ENCODE peak calls at places on chromosomes 12 and 14, in eight cellular contexts. M is C1 segment of cervical spinal cord; K is HTR-8/SVneo; D is LHCN-M2; O is stimulated activated CD4-positive, alpha-beta T cell treated with anti-CD3 and anti-CD28 coated beads, Interleukin-12 subunit alpha, Interleukin-12 subunit beta, amount 100 ng/mL, for 4 hours; Q is brain microvascular endothelial cell; F is GM13976; C is HEK293T. N is an unnamed sample.
A peak's percentile ranks its signal among the peaks of the same experiment; 100 is the strongest.

GRCh38 chr12:12221560-12221959 is 45.3 kb downstream of the LRP6 start:
- DNase-seq in M (no peak), K (no peak), D (peak; percentile 22), O (no peak), Q (no peak), F (no peak), C (no peak), N (no peak)

GRCh38 chr14:96109956-96110355 is 70.8 kb downstream of the C14orf132 start:
- DNase-seq in M (no peak), K (no peak), D (no peak), O (no peak), Q (no peak), F (no peak), C (no peak), N (no peak)

GRCh38 chr12:66119870-66120241 is 10.7 kb downstream of the LLPH start:
- DNase-seq in M (no peak), K (no peak), D (no peak), O (no peak), Q (no peak), F (no peak), C (no peak), N (no peak)

GRCh38 chr12:123971770-123972447 is 722 bp downstream of the CCDC92 start:
- DNase-seq in M (peak; percentile 29), K (peak; percentile 20), D (peak; percentile 25), O (peak; percentile 15), Q (no peak), F (no peak), C (peak; percentile 32), N (peak; percentile 58)

GRCh38 chr14:38791862-38792261 is 311.2 kb downstream of the SEC23A start:
- DNase-seq in M (no peak), K (no peak), D (no peak), O (no peak), Q (no peak), F (no peak), C (no peak), N (no peak)

GRCh38 chr14:100835278-100836052 is 9.5 kb downstream of the MEG3 start:
- DNase-seq in M (no peak), K (no peak), D (no peak), O (no peak), Q (no peak), F (no peak), C (no peak), N (no peak)

GRCh38 chr14:102777711-102778615 is 714 bp downstream of the TRAF3 start:
- DNase-seq in M (no peak), K (no peak), D (peak; percentile 30), O (peak; percentile 24), Q (peak; percentile 14), F (no peak), C (no peak), N (no peak)

GRCh38 chr14:102182901-102183619 is 43.4 kb downstream of the WDR20 start:
- DNase-seq in M (no peak), K (no peak), D (no peak), O (no peak), Q (peak; percentile 20), F (no peak), C (no peak), N (no peak)

N was measured in HepG2.